ENCODE peak calls at places on chromosomes 2 and 18, in four cellular contexts. I, C, H and F are unnamed samples.

GRCh38 chr2:161122772-161123530 is 37.3 kb upstream of the TANK start:
- DNase-seq in I (peak), C (no peak), H (peak), F (peak)

GRCh38 chr2:160505236-160505635 is 11.6 kb upstream of the RBMS1 start:
- DNase-seq in I (no peak), C (no peak), H (no peak), F (no peak)

GRCh38 chr18:49631146-49631866 is 69.4 kb downstream of the LIPG start:
- DNase-seq in I (no peak), C (no peak), H (no peak), F (no peak)

GRCh38 chr2:229268626-229269025 is 2.5 kb downstream of the PID1 start:
- DNase-seq in I (no peak), C (no peak), H (no peak), F (no peak)

GRCh38 chr2:65265090-65266045 is 37.7 kb downstream of the ACTR2 start:
- DNase-seq in I (peak), C (no peak), H (peak), F (peak)

GRCh38 chr2:18976112-18976961 is 382.1 kb downstream of the OSR1 start:
- DNase-seq in I (no peak), C (no peak), H (no peak), F (no peak)

GRCh38 chr2:26720322-26721166 is 28.0 kb downstream of the KCNK3 start:
- DNase-seq in I (peak), C (no peak), H (peak), F (no peak)

GRCh38 chr2:10026940-10027569 is 16.3 kb upstream of the KLF11 start:
- DNase-seq in I (no peak), C (no peak), H (no peak), F (no peak)

GRCh38 chr2:88042476-88042875 is 13.1 kb downstream of the KRCC1 start:
- DNase-seq in I (no peak), C (no peak), H (no peak), F (no peak)

GRCh38 chr2:31171142-31171541 is 32.9 kb upstream of the GALNT14 start:
- DNase-seq in I (no peak), C (no peak), H (no peak), F (no peak)

GRCh38 chr2:113703404-113704299 is 52.8 kb downstream of the SLC35F5 start:
- DNase-seq in I (no peak), C (no peak), H (no peak), F (no peak)

GRCh38 chr2:11213090-11213638 is 57.9 kb downstream of the SLC66A3 start:
- DNase-seq in I (no peak), C (no peak), H (no peak), F (no peak)

GRCh38 chr2:228140934-228141528 is 40.5 kb downstream of the SPHKAP start:
- DNase-seq in I (no peak), C (no peak), H (no peak), F (no peak)

GRCh38 chr2:241560181-241560882 is 1.8 kb downstream of the BOK start:
- DNase-seq in I (no peak), C (no peak), H (no peak), F (no peak)

GRCh38 chr2:231665208-231665921 is 43.0 kb upstream of the PTMA start:
- DNase-seq in I (no peak), C (no peak), H (no peak), F (no peak)

GRCh38 chr2:142533083-142533482 is 344.4 kb upstream of the KYNU start:
- DNase-seq in I (no peak), C (no peak), H (no peak), F (no peak)

GRCh38 chr2:148914463-148914862 is 39.4 kb downstream of the KIF5C start:
- DNase-seq in I (no peak), C (no peak), H (no peak), F (no peak)

GRCh38 chr18:25866331-25866730 is 224.1 kb downstream of the SS18 start:
- DNase-seq in I (no peak), C (no peak), H (no peak), F (no peak)

GRCh38 chr2:130251520-130251864 is 53.3 kb upstream of the TUBA3E start:
- DNase-seq in I (no peak), C (no peak), H (no peak), F (no peak)

GRCh38 chr2:115162454-115163293 is 720.2 kb downstream of the DPP10 start:
- DNase-seq in I (no peak), C (peak), H (no peak), F (no peak)

GRCh38 chr18:78352905-78353304 is 626.7 kb upstream of the SALL3 start:
- DNase-seq in I (no peak), C (peak), H (no peak), F (no peak)

GRCh38 chr18:55983433-55983832 is 395.4 kb upstream of the TCF4 start:
- DNase-seq in I (no peak), C (no peak), H (no peak), F (no peak)

GRCh38 chr2:205556841-205557539 is 125.3 kb upstream of the NRP2 start:
- DNase-seq in I (no peak), C (peak), H (no peak), F (peak)

GRCh38 chr2:71720596-71721361 is 267.4 kb downstream of the DYSF start:
- DNase-seq in I (peak), C (no peak), H (no peak), F (no peak)

GRCh38 chr2:235396071-235396846 is 97.6 kb upstream of the AGAP1 start:
- DNase-seq in I (no peak), C (no peak), H (peak), F (no peak)

GRCh38 chr2:222433381-222434173 is 9.2 kb downstream of the SGPP2 start:
- DNase-seq in I (no peak), C (peak), H (no peak), F (no peak)

GRCh38 chr2:241275910-241276309 is 39.6 kb downstream of the HDLBP start:
- DNase-seq in I (no peak), C (no peak), H (no peak), F (no peak)

GRCh38 chr2:31736695-31737454 is 156.1 kb upstream of the SRD5A2 start:
- DNase-seq in I (peak), C (no peak), H (no peak), F (no peak)

GRCh38 chr18:11981633-11982366 is 493 bp downstream of the IMPA2 start:
- DNase-seq in I (peak), C (peak), H (peak), F (peak)

GRCh38 chr18:32425466-32425865 is 45.2 kb downstream of the GAREM1 start:
- DNase-seq in I (peak), C (no peak), H (no peak), F (no peak)

GRCh38 chr18:45221363-45221762 is 393.9 kb upstream of the SLC14A2 start:
- DNase-seq in I (no peak), C (no peak), H (no peak), F (no peak)

GRCh38 chr2:37378411-37378810 is 34.0 kb downstream of the QPCT start:
- DNase-seq in I (peak), C (no peak), H (no peak), F (no peak)

GRCh38 chr2:96407041-96407918 is 71.7 kb downstream of the NCAPH start:
- DNase-seq in I (peak), C (peak), H (peak), F (peak)

GRCh38 chr18:24762417-24762816 is 302.0 kb downstream of the HRH4 start:
- DNase-seq in I (no peak), C (no peak), H (no peak), F (no peak)

GRCh38 chr2:191202881-191203397 is 42.3 kb upstream of the MYO1B start:
- DNase-seq in I (no peak), C (no peak), H (no peak), F (no peak)

GRCh38 chr2:191199929-191200328 is 45.3 kb upstream of the MYO1B start:
- DNase-seq in I (no peak), C (no peak), H (no peak), F (no peak)

GRCh38 chr2:191204443-191204842 is 40.8 kb upstream of the MYO1B start:
- DNase-seq in I (no peak), C (no peak), H (no peak), F (no peak)

GRCh38 chr2:191200910-191201309 is 44.3 kb upstream of the MYO1B start:
- DNase-seq in I (no peak), C (no peak), H (no peak), F (no peak)

GRCh38 chr2:191202209-191202721 is 42.9 kb upstream of the MYO1B start:
- DNase-seq in I (no peak), C (no peak), H (no peak), F (no peak)
- TF ChIP-seq ELF4 in I (no peak), C (no peak), H (no peak), F (no peak)

GRCh38 chr2:85746313-85747004 is 7.3 kb upstream of the ATOH8 start:
- DNase-seq in I (no peak), C (no peak), H (no peak), F (no peak)

GRCh38 chr2:85743304-85743978 is 10.3 kb upstream of the ATOH8 start:
- DNase-seq in I (no peak), C (no peak), H (no peak), F (no peak)

GRCh38 chr2:85745619-85746018 is 8.2 kb upstream of the ATOH8 start:
- DNase-seq in I (no peak), C (no peak), H (no peak), F (no peak)

GRCh38 chr2:85744055-85744454 is 9.7 kb upstream of the ATOH8 start:
- DNase-seq in I (no peak), C (no peak), H (no peak), F (no peak)

GRCh38 chr2:85744771-85745601 is 8.8 kb upstream of the ATOH8 start:
- DNase-seq in I (no peak), C (no peak), H (no peak), F (no peak)
- TF ChIP-seq ELF4 in I (no peak), C (no peak), H (no peak), F (no peak)

GRCh38 chr2:146147448-146148012 is 1627.6 kb upstream of the ZEB2 start:
- DNase-seq in I (no peak), C (no peak), H (no peak), F (no peak)
- TF ChIP-seq ELF4 in I (no peak), C (no peak), H (no peak), F (no peak)

GRCh38 chr2:62349788-62350187 is 153.9 kb downstream of the B3GNT2 start:
- DNase-seq in I (no peak), C (no peak), H (no peak), F (no peak)
- TF ChIP-seq ELF4 in I (no peak), C (no peak), H (no peak), F (no peak)

GRCh38 chr2:146207417-146207816 is 1637.4 kb upstream of the ACVR2A start:
- DNase-seq in I (no peak), C (no peak), H (no peak), F (no peak)

GRCh38 chr2:146203232-146203631 is 1641.6 kb upstream of the ACVR2A start:
- DNase-seq in I (no peak), C (no peak), H (no peak), F (no peak)
- TF ChIP-seq ELF4 in I (no peak), C (no peak), H (no peak), F (no peak)

GRCh38 chr2:16321256-16321655 is 344.4 kb downstream of the CYRIA start:
- DNase-seq in I (no peak), C (no peak), H (no peak), F (no peak)

GRCh38 chr2:16319425-16320245 is 346.0 kb downstream of the CYRIA start:
- DNase-seq in I (no peak), C (no peak), H (no peak), F (no peak)

GRCh38 chr2:16321872-16322271 is 343.8 kb downstream of the CYRIA start:
- DNase-seq in I (no peak), C (no peak), H (peak), F (no peak)

GRCh38 chr2:16322308-16323130 is 343.1 kb downstream of the CYRIA start:
- DNase-seq in I (no peak), C (no peak), H (no peak), F (no peak)

DNA sequence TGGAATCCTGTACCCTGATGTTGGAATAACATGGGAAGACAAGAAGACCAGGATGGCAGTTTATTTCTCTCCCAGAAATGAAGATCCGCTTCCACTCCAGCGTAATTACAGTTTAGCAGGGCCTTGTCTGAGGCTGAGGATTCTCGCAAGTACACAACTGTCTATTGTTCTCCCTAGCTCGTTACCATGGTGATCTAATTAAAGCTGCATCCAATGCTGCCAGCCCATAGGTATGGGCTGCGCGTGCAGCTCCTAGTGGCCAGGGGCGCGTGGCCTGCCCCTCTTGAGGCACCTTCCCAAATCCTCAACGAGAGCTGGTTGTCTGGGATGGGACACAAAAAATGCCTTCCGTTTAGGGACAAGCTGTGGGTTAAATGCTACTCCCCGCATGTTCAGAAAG is 344.9 kb downstream of the CYRIA start:
- DNase-seq in I (no peak), C (no peak), H (no peak), F (no peak)
- TF ChIP-seq ELF4 in I (no peak), C (no peak), H (no peak), F (no peak)

GRCh38 chr2:182870227-182870626 is 3.8 kb upstream of the FRZB start:
- DNase-seq in I (peak), C (peak), H (peak), F (peak)
- TF ChIP-seq ELF4 in I (no peak), C (no peak), H (no peak), F (no peak)

DNA sequence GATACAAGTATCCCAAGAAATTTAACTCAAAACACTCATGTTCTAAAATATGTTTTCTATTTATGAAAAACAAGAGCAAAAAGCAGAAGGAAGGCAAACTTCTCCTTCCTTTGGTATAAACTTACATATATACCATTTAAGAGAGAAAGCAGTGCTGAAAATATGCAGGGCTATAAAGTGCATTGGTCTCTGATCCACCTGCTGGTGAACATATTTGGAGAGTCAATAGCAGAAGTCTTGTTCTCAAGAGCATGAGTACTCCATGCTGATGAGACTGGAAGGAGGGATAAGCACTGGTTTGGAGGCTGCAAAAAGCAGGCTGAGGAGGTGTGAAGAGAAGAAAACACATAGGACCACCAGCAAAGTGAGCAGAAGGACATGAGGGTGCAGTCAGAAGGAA is 391.2 kb downstream of the STK39 start:
- DNase-seq in I (peak), C (no peak), H (no peak), F (no peak)
- TF ChIP-seq ELF4 in I (no peak), C (no peak), H (no peak), F (no peak)